ENCODE peak calls at places on chromosomes 12 and 14, in ten cellular contexts. M is lung, L is colonic mucosa, O is OCI-LY7, Y is adrenal gland, S is SK-N-SH, A is osteocyte, X is tibial artery, I is ovary, N is HFFc6. H is an unnamed sample.

GRCh38 chr12:1928439-1929121 is 10.1 kb upstream of the CACNA2D4 start:
- DNase-seq in N (no peak), S (peak; percentile 8), X (no peak), O (no peak), L (peak; percentile 16), Y (peak; percentile 11), M (no peak), A (peak; percentile 76), I (no peak), H (no peak)

GRCh38 chr12:67222302-67222701 is 46.9 kb upstream of the CAND1 start:
- DNase-seq in N (peak; percentile 25), L (no peak), Y (no peak), M (no peak), A (no peak), I (no peak), X (no peak), O (peak; percentile 8), S (no peak), H (peak; percentile 15)

GRCh38 chr12:90816353-90817089 is 138.5 kb downstream of the CCER1 start:
- DNase-seq in M (no peak), S (no peak), O (no peak), A (no peak), I (no peak), Y (no peak), X (no peak), L (no peak), N (no peak), H (no peak)

GRCh38 chr14:90726656-90727055 is 89.6 kb downstream of the TTC7B start:
- DNase-seq in A (peak; percentile 84), I (no peak), L (peak; percentile 80), N (peak; percentile 5), X (peak; percentile 81), O (no peak), Y (peak; percentile 36), S (no peak), M (peak; percentile 59), H (no peak)

GRCh38 chr14:56474419-56475022 is 105.1 kb upstream of the TMEM260 start:
- DNase-seq in M (no peak), S (peak; percentile 43), X (no peak), I (no peak), O (peak; percentile 49), Y (no peak), A (no peak), N (peak; percentile 41), L (no peak), H (peak; percentile 50)

GRCh38 chr14:91119556-91120311 is 5.9 kb downstream of the DGLUCY start:
- DNase-seq in L (peak; percentile 37), M (no peak), I (no peak), S (no peak), Y (peak; percentile 47), O (no peak), N (peak; percentile 79), A (no peak), X (peak; percentile 34), H (peak; percentile 19)

GRCh38 chr14:92517761-92518160 is 4.2 kb downstream of the RIN3 start:
- DNase-seq in Y (no peak), X (no peak), M (no peak), O (no peak), L (no peak), N (no peak), S (no peak), I (no peak), A (no peak), H (no peak)

GRCh38 chr12:96698965-96699364 is 208.1 kb upstream of the NEDD1 start:
- DNase-seq in X (no peak), M (no peak), L (no peak), N (no peak), I (no peak), O (no peak), Y (no peak), A (no peak), S (no peak), H (no peak)

GRCh38 chr12:53985900-53986685 is 1.1 kb downstream of the HOXC10 start:
- DNase-seq in S (peak; percentile 56), I (peak; percentile 33), X (no peak), M (no peak), L (no peak), O (peak; percentile 35), Y (no peak), A (no peak), N (no peak), H (peak; percentile 94)

DNA sequence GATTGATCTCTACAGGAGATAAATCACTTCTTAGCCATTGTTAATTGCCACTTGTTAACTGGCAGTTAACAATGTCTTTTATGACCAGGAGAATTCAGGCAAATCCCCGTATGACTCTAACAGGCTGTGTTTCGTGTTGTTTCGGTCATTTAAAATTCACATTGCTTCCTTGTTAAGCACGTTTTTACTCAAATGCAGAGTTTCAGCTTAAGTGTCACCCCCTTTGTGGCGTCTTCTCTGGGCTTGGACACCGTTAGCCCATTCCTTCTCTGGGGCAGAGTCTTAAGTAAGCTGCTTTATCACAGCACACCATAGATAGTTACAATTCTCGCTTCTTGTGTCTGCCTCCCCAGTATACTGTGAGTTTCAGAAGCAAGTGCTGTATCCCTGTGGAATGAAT is 205.4 kb downstream of the EPS8 start:
- DNase-seq in Y (no peak), A (no peak), I (no peak), N (no peak), L (no peak), X (no peak), S (no peak), O (no peak), M (no peak), H (no peak)
- TF ChIP-seq CTCF in Y (no peak), A (no peak), I (no peak), N (no peak), L (no peak), X (no peak), S (no peak), O (no peak), M (no peak), H (no peak)

GRCh38 chr14:22387776-22388241 is 201.2 kb downstream of the DAD1 start:
- DNase-seq in Y (no peak), O (no peak), I (peak; percentile 35), N (no peak), A (no peak), X (no peak), S (peak; percentile 7), L (no peak), M (no peak), H (no peak)
- TF ChIP-seq CTCF in Y (no peak), O (peak; percentile 49), I (peak; percentile 10), N (peak; percentile 66), A (no peak), X (no peak), S (no peak), L (no peak), M (no peak), H (no peak)

GRCh38 chr14:76918176-76918750 is 92.1 kb downstream of the LRRC74A start:
- DNase-seq in N (peak; percentile 76), I (peak; percentile 77), S (peak; percentile 57), L (peak; percentile 56), X (peak; percentile 87), M (peak; percentile 74), O (no peak), Y (peak; percentile 80), A (no peak), H (peak; percentile 67)

GRCh38 chr14:76919811-76920571 is 93.8 kb downstream of the LRRC74A start:
- DNase-seq in N (peak; percentile 40), O (no peak), M (no peak), X (peak; percentile 44), Y (peak; percentile 53), S (peak; percentile 86), L (peak; percentile 65), A (peak; percentile 91), I (peak; percentile 63), H (peak; percentile 30)

GRCh38 chr14:76917759-76918175 is 91.6 kb downstream of the LRRC74A start:
- DNase-seq in N (no peak), M (peak; percentile 54), I (peak; percentile 58), Y (no peak), X (peak; percentile 69), S (no peak), A (no peak), L (no peak), O (no peak), H (no peak)

GRCh38 chr14:76919431-76919810 is 93.2 kb downstream of the LRRC74A start:
- DNase-seq in O (no peak), Y (no peak), A (no peak), L (no peak), X (no peak), S (no peak), M (peak; percentile 38), I (no peak), N (no peak), H (no peak)

DNA sequence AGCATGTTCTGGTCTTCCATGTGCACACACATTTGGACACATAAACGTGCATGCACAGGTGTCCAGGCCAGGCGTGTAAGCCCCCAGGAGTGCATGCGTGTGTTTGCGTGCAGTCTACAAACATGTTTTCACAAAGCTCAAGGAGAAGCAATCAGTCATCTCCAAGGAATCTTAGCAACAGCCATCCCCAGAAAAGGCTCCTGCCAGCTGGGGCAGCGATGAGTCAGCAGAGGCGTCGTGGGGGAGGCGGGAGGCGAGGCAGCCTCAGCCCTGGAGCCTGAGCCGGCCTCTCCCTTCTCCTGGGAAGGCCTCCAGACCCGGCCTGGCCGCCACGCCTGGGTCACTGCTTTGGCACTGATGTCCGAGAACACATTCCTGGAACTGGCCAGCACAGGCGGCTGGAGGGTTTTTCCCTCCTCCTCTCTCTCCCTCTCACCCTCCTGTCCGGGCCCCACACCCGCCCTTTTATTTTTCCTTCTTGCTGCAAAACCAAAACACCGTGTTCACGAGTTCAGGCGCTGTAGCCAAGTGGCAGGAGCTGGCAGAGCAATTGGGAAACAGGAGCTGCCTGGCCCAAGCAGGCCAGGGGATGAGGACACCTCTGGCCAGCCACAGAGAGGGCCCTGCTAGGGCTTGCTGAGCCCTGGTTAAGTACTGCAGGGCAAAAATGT is 92.7 kb downstream of the LRRC74A start:
- DNase-seq in I (peak; percentile 98), X (peak; percentile 96), Y (peak; percentile 98), A (peak; percentile 99), M (peak; percentile 95), S (peak; percentile 74), N (peak; percentile 99), L (peak; percentile 91), O (no peak), H (peak; percentile 68)
- TF ChIP-seq CTCF in I (peak; percentile 32), X (peak; percentile 27), Y (peak; percentile 34), A (peak; percentile 38), M (no peak), S (peak; percentile 22), N (peak; percentile 30), L (no peak), O (no peak), H (no peak)

GRCh38 chr14:99267871-99268775 is 3.9 kb downstream of the BCL11B start:
- DNase-seq in O (no peak), M (no peak), N (no peak), A (no peak), L (no peak), Y (no peak), S (no peak), I (no peak), X (no peak), H (no peak)

GRCh38 chr14:99268776-99269510 is 3.1 kb downstream of the BCL11B start:
- DNase-seq in N (no peak), S (no peak), Y (no peak), M (no peak), L (no peak), I (no peak), X (no peak), O (no peak), A (no peak), H (peak; percentile 15)

GRCh38 chr14:99264691-99265090 is 7.3 kb downstream of the BCL11B start:
- DNase-seq in I (no peak), L (no peak), N (no peak), O (no peak), Y (no peak), X (no peak), A (no peak), S (no peak), M (no peak), H (no peak)

GRCh38 chr14:99265571-99265970 is 6.4 kb downstream of the BCL11B start:
- DNase-seq in S (no peak), N (no peak), M (no peak), O (no peak), X (no peak), Y (no peak), A (no peak), I (no peak), L (no peak), H (no peak)

GRCh38 chr14:99266181-99267178 is 5.5 kb downstream of the BCL11B start:
- DNase-seq in O (peak; percentile 58), L (peak; percentile 81), Y (peak; percentile 58), M (peak; percentile 76), I (peak; percentile 82), S (peak; percentile 82), X (peak; percentile 69), N (peak; percentile 48), A (peak; percentile 91), H (peak; percentile 80)
- TF ChIP-seq CTCF in O (peak; percentile 100), L (peak; percentile 96), Y (peak; percentile 96), M (peak; percentile 98), I (peak; percentile 77), S (peak; percentile 99), X (peak; percentile 94), N (peak; percentile 98), A (peak; percentile 99), H (peak; percentile 96)